ENCODE peak calls at places on chromosomes 13 and 19, in eight cellular contexts. One of them, this sample, is unnamed.

GRCh38 chr13:29532136-29532535 is 63.4 kb downstream of the SLC7A1 start:
- DNase-seq in mesenchymal stem cell: no peak
- DNase-seq in naive thymus-derived CD4-positive, alpha-beta T cell: no peak
- DNase-seq in hepatocyte: no peak
- DNase-seq in BE2C: no peak
- DNase-seq in PC-3: no peak
- DNase-seq in mucosa of descending colon: no peak
- DNase-seq in upper lobe of right lung: no peak
- DNase-seq in this sample: no peak

GRCh38 chr19:39004403-39004802 is 27.9 kb downstream of the FBXO27 start:
- DNase-seq in mesenchymal stem cell: no peak
- DNase-seq in naive thymus-derived CD4-positive, alpha-beta T cell: no peak
- DNase-seq in hepatocyte: no peak
- DNase-seq in BE2C: no peak
- DNase-seq in PC-3: no peak
- DNase-seq in mucosa of descending colon: no peak
- DNase-seq in upper lobe of right lung: no peak
- DNase-seq in this sample: no peak

GRCh38 chr19:8208119-8208709 is 956 bp upstream of the CERS4 start:
- DNase-seq in mesenchymal stem cell: no peak
- DNase-seq in naive thymus-derived CD4-positive, alpha-beta T cell: no peak
- DNase-seq in hepatocyte: peak; percentile 66
- DNase-seq in BE2C: no peak
- DNase-seq in PC-3: peak; percentile 40
- DNase-seq in mucosa of descending colon: no peak
- DNase-seq in upper lobe of right lung: no peak
- DNase-seq in this sample: no peak

GRCh38 chr13:78317030-78317429 is 286.3 kb downstream of the POU4F1 start:
- DNase-seq in mesenchymal stem cell: no peak
- DNase-seq in naive thymus-derived CD4-positive, alpha-beta T cell: no peak
- DNase-seq in hepatocyte: peak; percentile 10
- DNase-seq in BE2C: no peak
- DNase-seq in PC-3: peak; percentile 4
- DNase-seq in mucosa of descending colon: no peak
- DNase-seq in upper lobe of right lung: no peak
- DNase-seq in this sample: no peak

GRCh38 chr19:44719262-44719701 is 20.3 kb downstream of the CEACAM16 start:
- DNase-seq in mesenchymal stem cell: no peak
- DNase-seq in naive thymus-derived CD4-positive, alpha-beta T cell: no peak
- DNase-seq in hepatocyte: no peak
- DNase-seq in BE2C: no peak
- DNase-seq in PC-3: no peak
- DNase-seq in mucosa of descending colon: no peak
- DNase-seq in upper lobe of right lung: no peak
- DNase-seq in this sample: no peak

GRCh38 chr13:97978661-97979450 is 25.4 kb downstream of the IPO5 start:
- DNase-seq in mesenchymal stem cell: peak; percentile 37
- DNase-seq in naive thymus-derived CD4-positive, alpha-beta T cell: no peak
- DNase-seq in hepatocyte: no peak
- DNase-seq in BE2C: no peak
- DNase-seq in PC-3: peak; percentile 44
- DNase-seq in mucosa of descending colon: no peak
- DNase-seq in upper lobe of right lung: no peak
- DNase-seq in this sample: no peak

GRCh38 chr13:88958821-88959220 is 1287.7 kb downstream of the SLITRK5 start:
- DNase-seq in mesenchymal stem cell: no peak
- DNase-seq in naive thymus-derived CD4-positive, alpha-beta T cell: no peak
- DNase-seq in hepatocyte: no peak
- DNase-seq in BE2C: no peak
- DNase-seq in PC-3: no peak
- DNase-seq in mucosa of descending colon: no peak
- DNase-seq in upper lobe of right lung: no peak
- DNase-seq in this sample: no peak

GRCh38 chr19:1074512-1075283 is 7.7 kb downstream of the ARHGAP45 start:
- DNase-seq in mesenchymal stem cell: no peak
- DNase-seq in naive thymus-derived CD4-positive, alpha-beta T cell: peak; percentile 94
- DNase-seq in hepatocyte: no peak
- DNase-seq in BE2C: peak; percentile 95
- DNase-seq in PC-3: peak; percentile 72
- DNase-seq in mucosa of descending colon: peak; percentile 96
- DNase-seq in upper lobe of right lung: peak; percentile 97
- DNase-seq in this sample: peak; percentile 97

GRCh38 chr19:11247391-11247790 is 8.0 kb downstream of the ANGPTL8 start:
- DNase-seq in mesenchymal stem cell: no peak
- DNase-seq in naive thymus-derived CD4-positive, alpha-beta T cell: no peak
- DNase-seq in hepatocyte: peak; percentile 4
- DNase-seq in BE2C: no peak
- DNase-seq in PC-3: no peak
- DNase-seq in mucosa of descending colon: no peak
- DNase-seq in upper lobe of right lung: peak; percentile 67
- DNase-seq in this sample: no peak

GRCh38 chr19:16599655-16600346 is 27.6 kb upstream of the SLC35E1 start:
- DNase-seq in mesenchymal stem cell: no peak
- DNase-seq in naive thymus-derived CD4-positive, alpha-beta T cell: no peak
- DNase-seq in hepatocyte: no peak
- DNase-seq in BE2C: peak; percentile 31
- DNase-seq in PC-3: no peak
- DNase-seq in mucosa of descending colon: no peak
- DNase-seq in upper lobe of right lung: no peak
- DNase-seq in this sample: no peak

GRCh38 chr19:46495789-46496099 is at the start of gene PNMA8B:
- DNase-seq in mesenchymal stem cell: peak; percentile 67
- DNase-seq in naive thymus-derived CD4-positive, alpha-beta T cell: peak; percentile 67
- DNase-seq in hepatocyte: peak; percentile 90
- DNase-seq in BE2C: peak; percentile 95
- DNase-seq in PC-3: no peak
- DNase-seq in mucosa of descending colon: no peak
- DNase-seq in upper lobe of right lung: peak; percentile 78
- DNase-seq in this sample: no peak
- H3K9me3 ChIP-seq in mesenchymal stem cell: no peaks in the 10 kb centered on the region
- H3K9me3 ChIP-seq in naive thymus-derived CD4-positive, alpha-beta T cell: no peaks in the 10 kb centered on the region
- H3K9me3 ChIP-seq in hepatocyte: no peaks in the 10 kb centered on the region
- H3K9me3 ChIP-seq in BE2C: no peaks in the 10 kb centered on the region
- H3K9me3 ChIP-seq in PC-3: no peaks in the 10 kb centered on the region
- H3K9me3 ChIP-seq in mucosa of descending colon: no peaks in the 10 kb centered on the region
- H3K9me3 ChIP-seq in upper lobe of right lung: no peaks in the 10 kb centered on the region
- H3K9me3 ChIP-seq in this sample: no peaks in the 10 kb centered on the region

GRCh38 chr19:40718774-40719391 is 2.0 kb downstream of the ITPKC start:
- DNase-seq in mesenchymal stem cell: peak; percentile 56
- DNase-seq in naive thymus-derived CD4-positive, alpha-beta T cell: no peak
- DNase-seq in hepatocyte: peak; percentile 89
- DNase-seq in BE2C: no peak
- DNase-seq in PC-3: peak; percentile 72
- DNase-seq in mucosa of descending colon: peak; percentile 94
- DNase-seq in upper lobe of right lung: peak; percentile 94
- DNase-seq in this sample: no peak

GRCh38 chr19:40719414-40719894 is 2.5 kb downstream of the ITPKC start:
- DNase-seq in mesenchymal stem cell: peak; percentile 11
- DNase-seq in naive thymus-derived CD4-positive, alpha-beta T cell: no peak
- DNase-seq in hepatocyte: no peak
- DNase-seq in BE2C: no peak
- DNase-seq in PC-3: no peak
- DNase-seq in mucosa of descending colon: no peak
- DNase-seq in upper lobe of right lung: no peak
- DNase-seq in this sample: no peak

GRCh38 chr19:40716655-40717324 is at the start of the genes COQ8B and ITPKC:
- DNase-seq in mesenchymal stem cell: peak; percentile 98
- DNase-seq in naive thymus-derived CD4-positive, alpha-beta T cell: peak; percentile 99
- DNase-seq in hepatocyte: peak; percentile 100
- DNase-seq in BE2C: peak; percentile 100
- DNase-seq in PC-3: peak; percentile 97
- DNase-seq in mucosa of descending colon: peak; percentile 100
- DNase-seq in upper lobe of right lung: peak; percentile 100
- DNase-seq in this sample: peak; percentile 100

GRCh38 chr19:40717325-40717879 is 490 bp downstream of the ITPKC start:
- DNase-seq in mesenchymal stem cell: no peak
- DNase-seq in naive thymus-derived CD4-positive, alpha-beta T cell: peak; percentile 7
- DNase-seq in hepatocyte: no peak
- DNase-seq in BE2C: no peak
- DNase-seq in PC-3: no peak
- DNase-seq in mucosa of descending colon: no peak
- DNase-seq in upper lobe of right lung: peak; percentile 75
- DNase-seq in this sample: no peak

DNA sequence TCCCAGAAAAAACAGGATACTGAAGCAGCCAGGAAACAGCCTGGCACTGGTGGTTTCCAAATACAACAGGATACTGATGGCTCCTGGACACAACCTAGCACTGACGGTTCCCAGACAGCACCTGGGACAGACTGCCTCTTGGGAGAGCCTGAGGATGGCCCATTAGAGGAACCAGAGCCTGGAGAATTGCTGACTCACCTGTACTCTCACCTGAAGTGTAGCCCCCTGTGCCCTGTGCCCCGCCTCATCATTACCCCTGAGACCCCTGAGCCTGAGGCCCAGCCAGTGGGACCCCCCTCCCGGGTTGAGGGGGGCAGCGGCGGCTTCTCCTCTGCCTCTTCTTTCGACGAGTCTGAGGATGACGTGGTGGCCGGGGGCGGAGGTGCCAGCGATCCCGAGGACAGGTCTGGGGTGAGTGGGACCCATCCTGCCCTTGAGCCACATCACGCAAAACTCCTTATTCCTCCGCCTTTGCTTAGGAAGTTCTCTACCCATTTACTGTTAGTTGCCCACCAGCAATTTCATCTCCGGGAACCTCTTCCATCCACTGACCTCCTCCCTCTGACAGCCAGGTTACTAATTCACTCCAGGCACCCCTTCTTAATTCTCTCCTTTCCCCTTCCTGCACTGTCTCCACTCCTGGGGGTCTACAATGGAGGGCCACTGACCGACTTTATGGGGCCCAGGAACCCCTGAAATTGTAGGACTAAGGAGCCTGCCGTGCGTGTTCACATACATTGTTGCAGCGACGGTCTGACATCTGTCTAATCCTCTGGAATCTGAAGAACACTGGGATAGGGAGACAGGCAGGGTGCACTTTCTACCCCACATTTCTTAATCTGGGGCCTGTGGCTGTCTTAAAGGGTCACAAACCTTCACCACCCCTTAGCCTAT is 1.2 kb downstream of the ITPKC start:
- DNase-seq in mesenchymal stem cell: peak; percentile 46
- DNase-seq in naive thymus-derived CD4-positive, alpha-beta T cell: no peak
- DNase-seq in hepatocyte: peak; percentile 49
- DNase-seq in BE2C: no peak
- DNase-seq in PC-3: peak; percentile 26
- DNase-seq in mucosa of descending colon: peak; percentile 76
- DNase-seq in upper lobe of right lung: peak; percentile 83
- DNase-seq in this sample: no peak
- H3K4me1 ChIP-seq in mesenchymal stem cell: peaks cover 30% of the 10 kb centered on the region
- H3K4me1 ChIP-seq in naive thymus-derived CD4-positive, alpha-beta T cell: peaks cover 39% of the 10 kb centered on the region
- H3K4me1 ChIP-seq in hepatocyte: peaks cover 27% of the 10 kb centered on the region
- H3K4me1 ChIP-seq in BE2C: peaks cover 4% of the 10 kb centered on the region
- H3K4me1 ChIP-seq in PC-3: peaks cover 35% of the 10 kb centered on the region
- H3K4me1 ChIP-seq in mucosa of descending colon: peaks cover 35% of the 10 kb centered on the region
- H3K4me1 ChIP-seq in upper lobe of right lung: peaks cover 49% of the 10 kb centered on the region
- H3K4me1 ChIP-seq in this sample: peaks cover 61% of the 10 kb centered on the region

GRCh38 chr13:56317839-56318238 is 822.9 kb upstream of the PRR20A start:
- DNase-seq in mesenchymal stem cell: no peak
- DNase-seq in naive thymus-derived CD4-positive, alpha-beta T cell: no peak
- DNase-seq in hepatocyte: no peak
- DNase-seq in BE2C: peak; percentile 15
- DNase-seq in PC-3: no peak
- DNase-seq in mucosa of descending colon: no peak
- DNase-seq in upper lobe of right lung: no peak
- DNase-seq in this sample: no peak
- H3K9me3 ChIP-seq in mesenchymal stem cell: no peaks in the 10 kb centered on the region
- H3K9me3 ChIP-seq in naive thymus-derived CD4-positive, alpha-beta T cell: no peaks in the 10 kb centered on the region
- H3K9me3 ChIP-seq in hepatocyte: no peaks in the 10 kb centered on the region
- H3K9me3 ChIP-seq in BE2C: no peaks in the 10 kb centered on the region
- H3K9me3 ChIP-seq in PC-3: no peaks in the 10 kb centered on the region
- H3K9me3 ChIP-seq in mucosa of descending colon: peaks cover 18% of the 10 kb centered on the region
- H3K9me3 ChIP-seq in upper lobe of right lung: no peaks in the 10 kb centered on the region
- H3K9me3 ChIP-seq in this sample: no peaks in the 10 kb centered on the region

DNA sequence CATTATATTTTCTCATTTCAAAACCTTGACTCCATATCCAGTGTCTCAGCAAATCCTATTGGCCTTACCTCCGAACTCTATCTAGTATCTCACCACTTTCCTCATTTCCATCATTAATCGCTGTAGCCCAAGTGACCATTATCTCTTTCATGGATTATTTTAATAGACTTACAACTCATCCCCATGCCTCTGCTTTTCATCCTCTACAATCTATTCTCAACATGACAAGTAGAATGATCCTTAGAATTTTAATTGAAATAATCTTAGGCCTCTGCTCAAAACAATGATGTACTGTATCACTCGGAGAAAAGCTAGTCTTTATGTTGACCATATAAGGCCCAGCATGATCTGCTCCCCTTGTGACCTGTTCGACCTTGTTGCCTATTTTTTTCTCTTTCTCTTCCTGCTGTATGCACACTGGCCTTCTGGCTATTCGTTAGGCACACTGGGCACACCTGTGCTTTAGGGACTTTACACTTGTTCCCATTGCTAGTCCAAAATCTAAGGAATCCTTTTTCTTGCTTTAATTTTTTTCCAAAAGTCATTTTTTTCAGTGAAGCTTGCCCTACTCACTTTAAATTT is 21.4 kb downstream of the DNAJC15 start:
- DNase-seq in mesenchymal stem cell: no peak
- DNase-seq in naive thymus-derived CD4-positive, alpha-beta T cell: no peak
- DNase-seq in hepatocyte: no peak
- DNase-seq in BE2C: no peak
- DNase-seq in PC-3: no peak
- DNase-seq in mucosa of descending colon: no peak
- DNase-seq in upper lobe of right lung: no peak
- DNase-seq in this sample: no peak
- H3K4me1 ChIP-seq in mesenchymal stem cell: no peaks in the 10 kb centered on the region
- H3K4me1 ChIP-seq in naive thymus-derived CD4-positive, alpha-beta T cell: peaks cover 15% of the 10 kb centered on the region
- H3K4me1 ChIP-seq in hepatocyte: peaks cover 7% of the 10 kb centered on the region
- H3K4me1 ChIP-seq in BE2C: peaks cover 6% of the 10 kb centered on the region
- H3K4me1 ChIP-seq in PC-3: peaks cover 13% of the 10 kb centered on the region
- H3K4me1 ChIP-seq in mucosa of descending colon: peaks cover 17% of the 10 kb centered on the region
- H3K4me1 ChIP-seq in upper lobe of right lung: peaks cover 16% of the 10 kb centered on the region
- H3K4me1 ChIP-seq in this sample: peaks cover 16% of the 10 kb centered on the region

GRCh38 chr19:58182989-58183821 is at the start of gene ZNF274:
- DNase-seq in mesenchymal stem cell: peak; percentile 92
- DNase-seq in naive thymus-derived CD4-positive, alpha-beta T cell: peak; percentile 95
- DNase-seq in hepatocyte: peak; percentile 97
- DNase-seq in BE2C: peak; percentile 97
- DNase-seq in PC-3: peak; percentile 96
- DNase-seq in mucosa of descending colon: peak; percentile 96
- DNase-seq in upper lobe of right lung: peak; percentile 98
- DNase-seq in this sample: peak; percentile 89

GRCh38 chr19:58183822-58184215 is 958 bp downstream of the ZNF274 start:
- DNase-seq in mesenchymal stem cell: no peak
- DNase-seq in naive thymus-derived CD4-positive, alpha-beta T cell: no peak
- DNase-seq in hepatocyte: no peak
- DNase-seq in BE2C: no peak
- DNase-seq in PC-3: no peak
- DNase-seq in mucosa of descending colon: no peak
- DNase-seq in upper lobe of right lung: no peak
- DNase-seq in this sample: no peak

GRCh38 chr19:58181902-58182576 is 822 bp upstream of the ZNF274 start:
- DNase-seq in mesenchymal stem cell: peak; percentile 35
- DNase-seq in naive thymus-derived CD4-positive, alpha-beta T cell: peak; percentile 47
- DNase-seq in hepatocyte: no peak
- DNase-seq in BE2C: peak; percentile 72
- DNase-seq in PC-3: peak; percentile 60
- DNase-seq in mucosa of descending colon: no peak
- DNase-seq in upper lobe of right lung: no peak
- DNase-seq in this sample: peak; percentile 44

GRCh38 chr19:58182577-58182988 is 278 bp upstream of the ZNF274 start:
- DNase-seq in mesenchymal stem cell: no peak
- DNase-seq in naive thymus-derived CD4-positive, alpha-beta T cell: no peak
- DNase-seq in hepatocyte: no peak
- DNase-seq in BE2C: no peak
- DNase-seq in PC-3: no peak
- DNase-seq in mucosa of descending colon: no peak
- DNase-seq in upper lobe of right lung: no peak
- DNase-seq in this sample: peak; percentile 77
- H3K9me3 ChIP-seq in mesenchymal stem cell: peaks cover 84% of the 10 kb centered on the region
- H3K9me3 ChIP-seq in naive thymus-derived CD4-positive, alpha-beta T cell: peaks cover 22% of the 10 kb centered on the region
- H3K9me3 ChIP-seq in hepatocyte: peaks cover 73% of the 10 kb centered on the region
- H3K9me3 ChIP-seq in BE2C: peaks cover 6% of the 10 kb centered on the region
- H3K9me3 ChIP-seq in PC-3: peaks cover 57% of the 10 kb centered on the region
- H3K9me3 ChIP-seq in mucosa of descending colon: peaks cover 90% of the 10 kb centered on the region
- H3K9me3 ChIP-seq in upper lobe of right lung: peaks cover 81% of the 10 kb centered on the region
- H3K9me3 ChIP-seq in this sample: peaks cover 62% of the 10 kb centered on the region

This sample was measured in CD8-positive, alpha-beta T cell.